ENCODE peak calls at places on chromosomes 2 and 18, in five cellular contexts. One of them, this sample, is unnamed.

GRCh38 chr18:36934884-36935283 is 106.0 kb downstream of the KIAA1328 start:
- DNase-seq in K562: no peak
- DNase-seq in GM12878: no peak
- DNase-seq in GM23248: peak
- DNase-seq in PC-3: peak
- DNase-seq in this sample: no peak

GRCh38 chr2:43375746-43376522 is 149.5 kb upstream of the ZFP36L2 start:
- DNase-seq in GM12878: no peak
- DNase-seq in GM23248: no peak
- DNase-seq in K562: no peak
- DNase-seq in PC-3: no peak
- DNase-seq in this sample: no peak

GRCh38 chr2:195562624-195563566 is 94.1 kb upstream of the SLC39A10 start:
- DNase-seq in GM12878: no peak
- DNase-seq in PC-3: peak
- DNase-seq in K562: no peak
- DNase-seq in GM23248: peak
- DNase-seq in this sample: no peak

GRCh38 chr2:196145256-196145655 is 26.1 kb downstream of the STK17B start:
- DNase-seq in GM12878: no peak
- DNase-seq in GM23248: no peak
- DNase-seq in K562: no peak
- DNase-seq in PC-3: no peak
- DNase-seq in this sample: no peak

GRCh38 chr2:231388725-231389346 is 6.7 kb upstream of the B3GNT7 start:
- DNase-seq in GM23248: no peak
- DNase-seq in K562: no peak
- DNase-seq in GM12878: no peak
- DNase-seq in PC-3: no peak
- DNase-seq in this sample: no peak

GRCh38 chr2:128316777-128317185 is 1.9 kb downstream of the HS6ST1 start:
- DNase-seq in GM12878: no peak
- DNase-seq in PC-3: no peak
- DNase-seq in GM23248: peak
- DNase-seq in K562: no peak
- DNase-seq in this sample: no peak

GRCh38 chr18:39776766-39777165 is 2178.3 kb upstream of the PIK3C3 start:
- DNase-seq in PC-3: no peak
- DNase-seq in GM12878: no peak
- DNase-seq in GM23248: no peak
- DNase-seq in K562: no peak
- DNase-seq in this sample: no peak

GRCh38 chr2:140270229-140270628 is 1490.0 kb upstream of the NXPH2 start:
- DNase-seq in GM23248: no peak
- DNase-seq in GM12878: no peak
- DNase-seq in PC-3: no peak
- DNase-seq in K562: no peak
- DNase-seq in this sample: no peak

GRCh38 chr18:21327101-21327500 is 85.1 kb downstream of the GREB1L start:
- DNase-seq in GM23248: no peak
- DNase-seq in PC-3: peak
- DNase-seq in K562: no peak
- DNase-seq in GM12878: no peak
- DNase-seq in this sample: no peak

GRCh38 chr18:33959609-33960008 is 265.1 kb downstream of the NOL4 start:
- DNase-seq in GM23248: no peak
- DNase-seq in GM12878: no peak
- DNase-seq in K562: no peak
- DNase-seq in PC-3: no peak
- DNase-seq in this sample: no peak

GRCh38 chr2:24404582-24404981 is 44.2 kb upstream of the ITSN2 start:
- DNase-seq in GM12878: no peak
- DNase-seq in GM23248: peak
- DNase-seq in PC-3: peak
- DNase-seq in K562: no peak
- DNase-seq in this sample: no peak

GRCh38 chr2:50358586-50358985 is 673.3 kb downstream of the NRXN1 start:
- DNase-seq in GM23248: no peak
- DNase-seq in PC-3: no peak
- DNase-seq in GM12878: no peak
- DNase-seq in K562: no peak
- DNase-seq in this sample: no peak

GRCh38 chr2:109131777-109132176 is 2.8 kb downstream of the SH3RF3 start:
- DNase-seq in K562: no peak
- DNase-seq in GM12878: no peak
- DNase-seq in PC-3: no peak
- DNase-seq in GM23248: no peak
- DNase-seq in this sample: peak

GRCh38 chr18:58674863-58675472 is 3.7 kb downstream of the MALT1 start:
- DNase-seq in PC-3: peak
- DNase-seq in GM23248: peak
- DNase-seq in K562: no peak
- DNase-seq in GM12878: no peak
- DNase-seq in this sample: no peak

GRCh38 chr2:102585704-102586404 is 33.5 kb upstream of the SLC9A2 start:
- DNase-seq in GM23248: no peak
- DNase-seq in GM12878: no peak
- DNase-seq in PC-3: peak
- DNase-seq in K562: no peak
- DNase-seq in this sample: no peak

GRCh38 chr2:224085811-224086210 is 46.7 kb upstream of the SERPINE2 start:
- DNase-seq in GM23248: peak
- DNase-seq in PC-3: no peak
- DNase-seq in K562: no peak
- DNase-seq in GM12878: no peak
- DNase-seq in this sample: no peak

GRCh38 chr2:48600204-48600813 is 17.3 kb upstream of the GTF2A1L start:
- DNase-seq in K562: peak
- DNase-seq in PC-3: peak
- DNase-seq in GM23248: peak
- DNase-seq in GM12878: no peak
- DNase-seq in this sample: no peak

GRCh38 chr18:5515007-5515744 is 28.6 kb downstream of the EPB41L3 start:
- DNase-seq in GM12878: no peak
- DNase-seq in GM23248: no peak
- DNase-seq in PC-3: no peak
- DNase-seq in K562: no peak
- DNase-seq in this sample: no peak

GRCh38 chr2:142422769-142423168 is 292.0 kb upstream of the LRP1B start:
- DNase-seq in GM23248: no peak
- DNase-seq in PC-3: no peak
- DNase-seq in K562: no peak
- DNase-seq in GM12878: no peak
- DNase-seq in this sample: no peak

GRCh38 chr2:143333168-143333791 is 204.1 kb downstream of the ARHGAP15 start:
- DNase-seq in GM23248: no peak
- DNase-seq in GM12878: no peak
- DNase-seq in PC-3: no peak
- DNase-seq in K562: no peak
- DNase-seq in this sample: no peak

GRCh38 chr2:3492951-3493609 is 26.3 kb downstream of the ADI1 start:
- DNase-seq in PC-3: no peak
- DNase-seq in GM23248: peak
- DNase-seq in GM12878: no peak
- DNase-seq in K562: no peak
- DNase-seq in this sample: no peak

GRCh38 chr2:180077295-180077906 is 70.3 kb upstream of the CWC22 start:
- DNase-seq in PC-3: peak
- DNase-seq in GM12878: no peak
- DNase-seq in GM23248: peak
- DNase-seq in K562: peak
- DNase-seq in this sample: no peak

GRCh38 chr2:17638181-17638743 is 97.8 kb downstream of the VSNL1 start:
- DNase-seq in GM12878: no peak
- DNase-seq in PC-3: no peak
- DNase-seq in K562: no peak
- DNase-seq in GM23248: no peak
- DNase-seq in this sample: no peak

GRCh38 chr18:9738266-9738969 is 30.3 kb downstream of the RAB31 start:
- DNase-seq in PC-3: no peak
- DNase-seq in GM12878: no peak
- DNase-seq in K562: no peak
- DNase-seq in GM23248: no peak
- DNase-seq in this sample: no peak

GRCh38 chr2:121731366-121731765 is 5.3 kb downstream of the NIFK start:
- DNase-seq in GM23248: no peak
- DNase-seq in PC-3: no peak
- DNase-seq in K562: no peak
- DNase-seq in GM12878: no peak
- DNase-seq in this sample: no peak

GRCh38 chr2:146128216-146128615 is 1608.3 kb upstream of the ZEB2 start:
- DNase-seq in K562: no peak
- DNase-seq in GM23248: no peak
- DNase-seq in PC-3: no peak
- DNase-seq in GM12878: no peak
- DNase-seq in this sample: no peak

GRCh38 chr2:28619213-28620196 is 123.6 kb downstream of the PLB1 start:
- DNase-seq in GM23248: no peak
- DNase-seq in K562: no peak
- DNase-seq in PC-3: peak
- DNase-seq in GM12878: no peak
- DNase-seq in this sample: no peak

GRCh38 chr2:64439194-64439593 is 14.8 kb upstream of the LGALSL start:
- DNase-seq in GM23248: no peak
- DNase-seq in PC-3: no peak
- DNase-seq in GM12878: no peak
- DNase-seq in K562: no peak
- DNase-seq in this sample: no peak
- TF ChIP-seq EZH2 in GM23248: no peak
- TF ChIP-seq EZH2 in PC-3: no peak
- TF ChIP-seq EZH2 in GM12878: no peak
- TF ChIP-seq EZH2 in K562: no peak
- TF ChIP-seq EZH2 in this sample: no peak

GRCh38 chr2:207531024-207531411 is 1.3 kb downstream of the CREB1 start:
- DNase-seq in K562: no peak
- DNase-seq in GM23248: peak
- DNase-seq in PC-3: no peak
- DNase-seq in GM12878: no peak
- DNase-seq in this sample: no peak
- TF ChIP-seq EZH2 in K562: no peak
- TF ChIP-seq EZH2 in GM23248: no peak
- TF ChIP-seq EZH2 in PC-3: no peak
- TF ChIP-seq EZH2 in GM12878: no peak
- TF ChIP-seq EZH2 in this sample: no peak

DNA sequence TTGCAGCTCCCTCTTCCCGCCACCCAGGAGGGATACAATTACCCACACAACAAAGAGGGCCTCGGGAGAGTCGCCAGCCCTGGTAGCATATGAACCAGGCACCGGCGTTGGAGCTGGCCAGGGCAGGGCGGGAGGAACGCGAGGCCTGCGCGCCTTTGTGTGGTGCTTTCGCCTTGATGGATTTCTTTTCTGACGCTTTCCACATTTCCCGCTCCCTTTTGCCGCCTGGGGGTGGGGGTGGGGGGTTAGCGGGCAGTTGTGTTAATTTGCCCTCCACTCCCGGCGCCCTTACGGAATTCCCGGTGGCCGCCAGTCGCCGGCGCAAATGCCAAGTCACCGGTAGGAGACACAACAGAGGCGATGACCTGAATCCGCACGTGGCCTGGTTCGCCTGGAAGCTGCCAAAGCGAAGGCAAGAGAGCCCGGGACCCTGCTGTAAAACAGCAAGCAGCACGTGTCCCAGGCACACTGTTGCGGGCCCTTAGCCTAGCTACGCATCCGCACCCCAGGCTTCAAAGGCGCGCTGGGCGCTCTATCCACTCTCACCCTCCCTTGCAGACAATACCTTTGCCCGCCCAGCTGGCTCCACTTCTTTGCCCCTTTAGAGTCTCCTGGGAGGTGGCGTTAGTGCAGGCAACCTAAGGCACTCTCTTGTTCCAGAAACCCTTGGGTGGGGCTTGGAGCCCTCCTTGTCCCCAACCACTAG is 3.4 kb downstream of the GAD1 start:
- DNase-seq in GM12878: no peak
- DNase-seq in K562: no peak
- DNase-seq in PC-3: no peak
- DNase-seq in GM23248: no peak
- DNase-seq in this sample: peak
- TF ChIP-seq EZH2 in GM12878: no peak
- TF ChIP-seq EZH2 in K562: no peak
- TF ChIP-seq EZH2 in PC-3: no peak
- TF ChIP-seq EZH2 in GM23248: no peak
- TF ChIP-seq EZH2 in this sample: peak

GRCh38 chr2:127025357-127026062 is 81.4 kb downstream of the BIN1 start:
- DNase-seq in K562: no peak
- DNase-seq in PC-3: no peak
- DNase-seq in GM12878: no peak
- DNase-seq in GM23248: peak
- DNase-seq in this sample: peak
- TF ChIP-seq EZH2 in K562: no peak
- TF ChIP-seq EZH2 in PC-3: no peak
- TF ChIP-seq EZH2 in GM12878: no peak
- TF ChIP-seq EZH2 in GM23248: no peak
- TF ChIP-seq EZH2 in this sample: no peak

DNA sequence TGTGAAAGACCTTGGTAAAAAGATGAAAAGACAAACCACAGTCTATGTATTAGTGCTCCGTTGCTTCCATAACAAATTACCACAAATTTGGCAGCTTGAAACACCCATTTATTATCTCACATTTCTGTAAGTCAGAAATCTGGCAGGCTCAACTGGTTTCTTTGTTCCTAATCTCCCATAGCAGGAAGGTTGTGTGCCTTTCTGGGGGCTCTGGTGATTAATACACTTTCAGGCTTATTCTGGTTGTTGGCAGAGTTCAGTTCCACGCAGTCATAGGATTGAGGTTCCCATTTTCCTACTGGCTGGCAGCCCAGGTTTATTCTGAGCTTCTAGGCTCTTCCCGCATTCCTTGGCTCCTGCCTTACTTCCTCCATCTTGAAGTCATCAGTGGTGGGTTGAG is 189.3 kb downstream of the ANAPC1 start:
- DNase-seq in GM23248: peak
- DNase-seq in PC-3: peak
- DNase-seq in GM12878: no peak
- DNase-seq in K562: no peak
- DNase-seq in this sample: no peak
- TF ChIP-seq EZH2 in GM23248: no peak
- TF ChIP-seq EZH2 in PC-3: no peak
- TF ChIP-seq EZH2 in GM12878: no peak
- TF ChIP-seq EZH2 in K562: no peak
- TF ChIP-seq EZH2 in this sample: no peak

This sample was measured in H1.